ENCODE peak calls at places on chromosomes 7 and 10, in seven cellular contexts. I, B, Z, N, H, R and P are unnamed samples.

GRCh38 chr10:22420787-22421517 is 75.7 kb downstream of the SPAG6 start:
- DNase-seq in I (no peak), B (no peak), Z (no peak), N (no peak), H (no peak), R (no peak), P (no peak)

GRCh38 chr10:124025638-124026336 is 67.6 kb downstream of the CHST15 start:
- DNase-seq in I (no peak), B (no peak), Z (no peak), N (no peak), H (no peak), R (no peak), P (peak; percentile 62)

GRCh38 chr10:96496281-96496925 is 17.3 kb downstream of the TLL2 start:
- DNase-seq in I (no peak), B (peak; percentile 40), Z (no peak), N (no peak), H (no peak), R (no peak), P (no peak)

GRCh38 chr7:147279951-147280350 is 1163.3 kb downstream of the CNTNAP2 start:
- DNase-seq in I (no peak), B (no peak), Z (no peak), N (no peak), H (no peak), R (no peak), P (no peak)

GRCh38 chr10:51285586-51285985 is 211.3 kb downstream of the PRKG1 start:
- DNase-seq in I (no peak), B (no peak), Z (no peak), N (no peak), H (no peak), R (no peak), P (no peak)

GRCh38 chr7:26369519-26370385 is 78.1 kb downstream of the SNX10 start:
- DNase-seq in I (peak; percentile 48), B (no peak), Z (no peak), N (peak; percentile 20), H (no peak), R (no peak), P (no peak)

GRCh38 chr7:42274052-42274451 is 37.0 kb upstream of the GLI3 start:
- DNase-seq in I (no peak), B (no peak), Z (no peak), N (no peak), H (no peak), R (no peak), P (no peak)

GRCh38 chr7:95608344-95609173 is 12.2 kb upstream of the PDK4 start:
- DNase-seq in I (peak; percentile 98), B (peak; percentile 98), Z (no peak), N (peak; percentile 96), H (no peak), R (peak; percentile 96), P (peak; percentile 81)

GRCh38 chr10:95818663-95819062 is 62.7 kb downstream of the ENTPD1 start:
- DNase-seq in I (no peak), B (no peak), Z (no peak), N (no peak), H (no peak), R (no peak), P (no peak)

GRCh38 chr10:98150544-98150943 is 16.1 kb downstream of the R3HCC1L start:
- DNase-seq in I (no peak), B (no peak), Z (no peak), N (no peak), H (no peak), R (no peak), P (no peak)

GRCh38 chr10:26481914-26482550 is 43.9 kb downstream of the APBB1IP start:
- DNase-seq in I (peak; percentile 50), B (no peak), Z (peak; percentile 29), N (peak; percentile 18), H (peak; percentile 69), R (no peak), P (peak; percentile 57)

GRCh38 chr10:93458821-93459257 is 23.3 kb downstream of the MYOF start:
- DNase-seq in I (peak; percentile 76), B (peak; percentile 96), Z (no peak), N (peak; percentile 63), H (no peak), R (peak; percentile 93), P (no peak)